ENCODE peak calls at places on chromosomes 11 and 22, in five cellular contexts. J, W, T, S and L are unnamed samples.
A peak's percentile ranks its signal among the peaks of the same experiment; 100 is the strongest.

GRCh38 chr22:42418811-42419243 is 13.4 kb downstream of the NFAM1 start:
- DNase-seq in J (no peak), W (no peak), T (no peak), S (no peak), L (no peak)

GRCh38 chr22:29071261-29072045 is 1.4 kb upstream of the KREMEN1 start:
- DNase-seq in J (peak; percentile 49), W (peak; percentile 12), T (peak; percentile 48), S (peak; percentile 64), L (no peak)

GRCh38 chr11:12467610-12468009 is 90.2 kb downstream of the PARVA start:
- DNase-seq in J (no peak), W (no peak), T (no peak), S (no peak), L (no peak)

GRCh38 chr11:133896028-133896427 is 50.7 kb upstream of the SPATA19 start:
- DNase-seq in J (no peak), W (no peak), T (no peak), S (no peak), L (no peak)

GRCh38 chr22:19064354-19065054 is 57.7 kb downstream of the DGCR2 start:
- DNase-seq in J (no peak), W (no peak), T (no peak), S (no peak), L (no peak)

GRCh38 chr11:21774212-21774611 is 418.7 kb upstream of the ANO5 start:
- DNase-seq in J (peak; percentile 31), W (no peak), T (no peak), S (no peak), L (no peak)

GRCh38 chr11:70627219-70627618 is 228.9 kb downstream of the CTTN start:
- DNase-seq in J (no peak), W (no peak), T (no peak), S (no peak), L (no peak)

GRCh38 chr22:49969751-49970527 is 9.4 kb downstream of the PIM3 start:
- DNase-seq in J (peak; percentile 24), W (no peak), T (no peak), S (no peak), L (no peak)

GRCh38 chr11:78420796-78421209 is 3.2 kb upstream of the GAB2 start:
- DNase-seq in J (peak; percentile 56), W (no peak), T (no peak), S (no peak), L (no peak)

GRCh38 chr11:36265793-36266628 is 23.2 kb downstream of the COMMD9 start:
- DNase-seq in J (peak; percentile 42), W (peak; percentile 5), T (no peak), S (no peak), L (peak; percentile 15)

GRCh38 chr11:126391286-126391954 is 35.9 kb downstream of the ST3GAL4 start:
- DNase-seq in J (no peak), W (no peak), T (no peak), S (no peak), L (no peak)

GRCh38 chr22:19038728-19039447 is 83.3 kb downstream of the DGCR2 start:
- DNase-seq in J (no peak), W (no peak), T (no peak), S (no peak), L (no peak)

GRCh38 chr22:32796865-32797573 is 4.5 kb upstream of the TIMP3 start:
- DNase-seq in J (peak; percentile 70), W (peak; percentile 8), T (no peak), S (no peak), L (no peak)

GRCh38 chr11:82776377-82776776 is 42.7 kb upstream of the FAM181B start:
- DNase-seq in J (no peak), W (no peak), T (no peak), S (no peak), L (no peak)

GRCh38 chr11:119518746-119519382 is 95.9 kb upstream of the THY1 start:
- DNase-seq in J (no peak), W (no peak), T (no peak), S (peak; percentile 14), L (no peak)

GRCh38 chr22:49026476-49027121 is 801.1 kb downstream of the BRD1 start:
- DNase-seq in J (no peak), W (no peak), T (no peak), S (no peak), L (no peak)

GRCh38 chr22:27480487-27480886 is 321.1 kb downstream of the MN1 start:
- DNase-seq in J (no peak), W (no peak), T (no peak), S (no peak), L (no peak)

GRCh38 chr11:132402056-132402684 is 1031.8 kb downstream of the NTM start:
- DNase-seq in J (no peak), W (no peak), T (no peak), S (no peak), L (no peak)

GRCh38 chr11:93719310-93719709 is 22.0 kb downstream of the TAF1D start:
- DNase-seq in J (no peak), W (no peak), T (no peak), S (no peak), L (no peak)

GRCh38 chr11:4581443-4581842 is at the start of gene OR52I2:
- DNase-seq in J (no peak), W (no peak), T (no peak), S (no peak), L (no peak)

GRCh38 chr11:66725646-66726045 is 3.4 kb downstream of the SPTBN2 start:
- DNase-seq in J (no peak), W (no peak), T (no peak), S (no peak), L (no peak)

GRCh38 chr22:49218142-49218541 is 609.5 kb downstream of the BRD1 start:
- DNase-seq in J (no peak), W (no peak), T (no peak), S (no peak), L (no peak)

GRCh38 chr11:103735497-103736032 is 300.9 kb upstream of the DDI1 start:
- DNase-seq in J (no peak), W (no peak), T (no peak), S (no peak), L (no peak)

GRCh38 chr11:1829039-1829820 is 5.6 kb upstream of the SYT8 start:
- DNase-seq in J (peak; percentile 24), W (no peak), T (no peak), S (peak; percentile 36), L (no peak)

GRCh38 chr22:35985361-35985760 is 43.3 kb downstream of the RBFOX2 start:
- DNase-seq in J (no peak), W (no peak), T (no peak), S (no peak), L (no peak)

GRCh38 chr11:69640260-69640994 is 529 bp upstream of the CCND1 start:
- DNase-seq in J (peak; percentile 47), W (no peak), T (no peak), S (no peak), L (no peak)

GRCh38 chr11:125091247-125091876 is 20.1 kb downstream of the TMEM218 start:
- DNase-seq in J (no peak), W (no peak), T (no peak), S (no peak), L (peak; percentile 75)

GRCh38 chr11:76164081-76164480 is 42.2 kb downstream of the WNT11 start:
- DNase-seq in J (no peak), W (no peak), T (no peak), S (no peak), L (no peak)

GRCh38 chr11:72716291-72716690 is 35.9 kb downstream of the ARAP1 start:
- DNase-seq in J (no peak), W (no peak), T (no peak), S (no peak), L (no peak)

GRCh38 chr22:19666663-19667593 is 47.4 kb upstream of the SEPTIN5 start:
- DNase-seq in J (no peak), W (no peak), T (no peak), S (no peak), L (peak; percentile 85)

GRCh38 chr22:20441631-20442484 is 4.2 kb upstream of the SCARF2 start:
- DNase-seq in J (no peak), W (no peak), T (no peak), S (no peak), L (no peak)

GRCh38 chr22:49883294-49883640 is 29.6 kb downstream of the ZBED4 start:
- DNase-seq in J (no peak), W (no peak), T (no peak), S (no peak), L (no peak)